ENCODE peak calls at places on chromosomes 7 and 10, in seven cellular contexts. T is NT2/D1, I is germinal center, B is progenitor cell of endocrine pancreas, A is MCF 10A, K is NCI-H460, Y is AML-193. O is an unnamed sample.

GRCh38 chr10:119177708-119178370 is 773 bp downstream of the PRDX3 start:
- DNase-seq in I (no peak), T (no peak), B (no peak), Y (no peak), A (no peak), K (no peak), O (peak)

GRCh38 chr10:61705022-61705675 is 42.4 kb downstream of the CABCOCO1 start:
- DNase-seq in Y (no peak), T (no peak), A (no peak), I (no peak), K (no peak), B (no peak), O (no peak)

GRCh38 chr7:92769844-92770243 is 66.5 kb downstream of the CDK6 start:
- DNase-seq in Y (no peak), I (no peak), A (no peak), B (no peak), K (peak), T (no peak), O (no peak)

GRCh38 chr10:127813290-127813689 is 76.3 kb downstream of the FOXI2 start:
- DNase-seq in Y (no peak), I (no peak), A (peak), K (no peak), B (no peak), T (no peak), O (no peak)

GRCh38 chr10:36534471-36535002 is 590.9 kb upstream of the ANKRD30A start:
- DNase-seq in B (no peak), A (peak), T (no peak), Y (peak), I (peak), K (peak), O (no peak)

GRCh38 chr10:72814134-72814790 is 79.3 kb upstream of the OIT3 start:
- DNase-seq in T (no peak), B (no peak), I (no peak), K (no peak), A (no peak), Y (no peak), O (no peak)

GRCh38 chr7:130473877-130474276 is 18.0 kb upstream of the MEST start:
- DNase-seq in T (no peak), A (no peak), B (no peak), I (no peak), Y (no peak), K (no peak), O (no peak)

GRCh38 chr7:98079891-98080653 is 26.6 kb upstream of the LMTK2 start:
- DNase-seq in I (no peak), A (no peak), T (peak), Y (no peak), B (no peak), K (no peak), O (no peak)

GRCh38 chr7:24939406-24939805 is 40.6 kb downstream of the OSBPL3 start:
- DNase-seq in T (no peak), A (no peak), K (no peak), I (no peak), B (no peak), Y (peak), O (no peak)

GRCh38 chr7:82317760-82318159 is 125.8 kb downstream of the CACNA2D1 start:
- DNase-seq in K (no peak), T (no peak), Y (no peak), A (no peak), B (no peak), I (no peak), O (no peak)

GRCh38 chr10:133237241-133238065 is at the start of gene VENTX:
- DNase-seq in Y (no peak), T (peak), I (no peak), K (no peak), B (peak), A (no peak), O (no peak)

GRCh38 chr7:105920766-105921165 is 42.3 kb upstream of the CDHR3 start:
- DNase-seq in B (no peak), K (no peak), T (no peak), I (no peak), Y (no peak), A (no peak), O (no peak)

GRCh38 chr10:14923972-14924371 is 29.9 kb downstream of the DCLRE1C start:
- DNase-seq in I (no peak), B (no peak), K (no peak), A (no peak), T (no peak), Y (no peak), O (no peak)

GRCh38 chr10:34866848-34867247 is 51.8 kb upstream of the PARD3 start:
- DNase-seq in Y (no peak), A (peak), T (no peak), B (no peak), I (no peak), K (no peak), O (no peak)

GRCh38 chr10:95289921-95290421 is 832 bp downstream of the PDLIM1 start:
- DNase-seq in B (no peak), Y (no peak), A (peak), K (no peak), T (no peak), I (no peak), O (no peak)

GRCh38 chr7:54967384-54967783 is 51.4 kb upstream of the EGFR start:
- DNase-seq in T (no peak), Y (no peak), K (no peak), B (no peak), A (peak), I (no peak), O (no peak)

GRCh38 chr10:99370993-99371392 is 41.8 kb downstream of the CNNM1 start:
- DNase-seq in A (peak), T (no peak), I (peak), Y (no peak), K (peak), B (no peak), O (no peak)

GRCh38 chr7:141490474-141490873 is 60.7 kb upstream of the AGK start:
- DNase-seq in K (no peak), A (no peak), B (no peak), I (no peak), Y (no peak), T (peak), O (no peak)

O was measured in CD4-positive, alpha-beta T cell.